ENCODE peak calls at places on chromosomes 4 and X, in five cellular contexts. One of them, this sample, is unnamed.

GRCh38 chr4:158810487-158811215 is 41.8 kb downstream of the FNIP2 start:
- DNase-seq in memory B cell: no peak
- DNase-seq in cardiac muscle cell: no peak
- DNase-seq in iris pigment epithelial cell: peak
- DNase-seq in WTC11: no peak
- DNase-seq in this sample: no peak

GRCh38 chrX:2928127-2928582 is 984 bp downstream of the ARSD start:
- DNase-seq in memory B cell: no peak
- DNase-seq in cardiac muscle cell: peak
- DNase-seq in iris pigment epithelial cell: no peak
- DNase-seq in WTC11: peak
- DNase-seq in this sample: peak

GRCh38 chr4:20520901-20521300 is 179.4 kb upstream of the PACRGL start:
- DNase-seq in memory B cell: no peak
- DNase-seq in cardiac muscle cell: no peak
- DNase-seq in iris pigment epithelial cell: peak
- DNase-seq in WTC11: no peak
- DNase-seq in this sample: no peak

GRCh38 chr4:143302526-143302925 is 34.1 kb upstream of the GAB1 start:
- DNase-seq in memory B cell: no peak
- DNase-seq in cardiac muscle cell: no peak
- DNase-seq in iris pigment epithelial cell: no peak
- DNase-seq in WTC11: no peak
- DNase-seq in this sample: no peak

GRCh38 chrX:122441451-122441850 is 742.6 kb upstream of the GRIA3 start:
- DNase-seq in memory B cell: no peak
- DNase-seq in cardiac muscle cell: no peak
- DNase-seq in iris pigment epithelial cell: no peak
- DNase-seq in WTC11: no peak
- DNase-seq in this sample: no peak

GRCh38 chr4:76779740-76780459 is 118.0 kb downstream of the SOWAHB start:
- DNase-seq in memory B cell: no peak
- DNase-seq in cardiac muscle cell: no peak
- DNase-seq in iris pigment epithelial cell: peak
- DNase-seq in WTC11: no peak
- DNase-seq in this sample: no peak

GRCh38 chrX:11954196-11954595 is 184.1 kb upstream of the FRMPD4 start:
- DNase-seq in memory B cell: no peak
- DNase-seq in cardiac muscle cell: no peak
- DNase-seq in iris pigment epithelial cell: peak
- DNase-seq in WTC11: no peak
- DNase-seq in this sample: no peak

GRCh38 chr4:173538148-173538902 is 8.3 kb upstream of the HAND2 start:
- DNase-seq in memory B cell: no peak
- DNase-seq in cardiac muscle cell: peak
- DNase-seq in iris pigment epithelial cell: no peak
- DNase-seq in WTC11: peak
- DNase-seq in this sample: peak

GRCh38 chr4:113474017-113474416 is 287.5 kb downstream of the CAMK2D start:
- DNase-seq in memory B cell: no peak
- DNase-seq in cardiac muscle cell: no peak
- DNase-seq in iris pigment epithelial cell: peak
- DNase-seq in WTC11: no peak
- DNase-seq in this sample: no peak

GRCh38 chr4:7128651-7129050 is 60.8 kb upstream of the GRPEL1 start:
- DNase-seq in memory B cell: no peak
- DNase-seq in cardiac muscle cell: no peak
- DNase-seq in iris pigment epithelial cell: no peak
- DNase-seq in WTC11: no peak
- DNase-seq in this sample: no peak

GRCh38 chr4:8772499-8773123 is 99.0 kb downstream of the HMX1 start:
- DNase-seq in memory B cell: no peak
- DNase-seq in cardiac muscle cell: no peak
- DNase-seq in iris pigment epithelial cell: no peak
- DNase-seq in WTC11: no peak
- DNase-seq in this sample: no peak

GRCh38 chr4:112296949-112297483 is at the start of gene ALPK1:
- DNase-seq in memory B cell: no peak
- DNase-seq in cardiac muscle cell: no peak
- DNase-seq in iris pigment epithelial cell: peak
- DNase-seq in WTC11: no peak
- DNase-seq in this sample: no peak

GRCh38 chr4:16581117-16581516 is 317.3 kb downstream of the LDB2 start:
- DNase-seq in memory B cell: no peak
- DNase-seq in cardiac muscle cell: no peak
- DNase-seq in iris pigment epithelial cell: no peak
- DNase-seq in WTC11: no peak
- DNase-seq in this sample: no peak

GRCh38 chrX:119303137-119303536 is 67.1 kb downstream of the PGRMC1 start:
- DNase-seq in memory B cell: no peak
- DNase-seq in cardiac muscle cell: no peak
- DNase-seq in iris pigment epithelial cell: no peak
- DNase-seq in WTC11: no peak
- DNase-seq in this sample: no peak

GRCh38 chrX:85031505-85031904 is 27.8 kb downstream of the APOOL start:
- DNase-seq in memory B cell: no peak
- DNase-seq in cardiac muscle cell: no peak
- DNase-seq in iris pigment epithelial cell: no peak
- DNase-seq in WTC11: no peak
- DNase-seq in this sample: no peak

GRCh38 chr4:8342651-8343050 is 73.1 kb downstream of the HTRA3 start:
- DNase-seq in memory B cell: no peak
- DNase-seq in cardiac muscle cell: no peak
- DNase-seq in iris pigment epithelial cell: no peak
- DNase-seq in WTC11: peak
- DNase-seq in this sample: peak

GRCh38 chr4:2047781-2048581 is 11.1 kb upstream of the NAT8L start:
- DNase-seq in memory B cell: no peak
- DNase-seq in cardiac muscle cell: no peak
- DNase-seq in iris pigment epithelial cell: no peak
- DNase-seq in WTC11: no peak
- DNase-seq in this sample: no peak

GRCh38 chr4:5814421-5814820 is 78.5 kb downstream of the CRMP1 start:
- DNase-seq in memory B cell: no peak
- DNase-seq in cardiac muscle cell: no peak
- DNase-seq in iris pigment epithelial cell: no peak
- DNase-seq in WTC11: no peak
- DNase-seq in this sample: no peak

GRCh38 chr4:15182600-15183222 is 180.4 kb downstream of the CPEB2 start:
- DNase-seq in memory B cell: no peak
- DNase-seq in cardiac muscle cell: no peak
- DNase-seq in iris pigment epithelial cell: peak
- DNase-seq in WTC11: no peak
- DNase-seq in this sample: no peak

GRCh38 chrX:49627030-49627777 is 28.4 kb downstream of the GAGE1 start:
- DNase-seq in memory B cell: no peak
- DNase-seq in cardiac muscle cell: no peak
- DNase-seq in iris pigment epithelial cell: peak
- DNase-seq in WTC11: peak
- DNase-seq in this sample: no peak

GRCh38 chr4:78220283-78220682 is 163.2 kb downstream of the FRAS1 start:
- DNase-seq in memory B cell: no peak
- DNase-seq in cardiac muscle cell: no peak
- DNase-seq in iris pigment epithelial cell: no peak
- DNase-seq in WTC11: no peak
- DNase-seq in this sample: no peak

GRCh38 chrX:24646745-24647182 is 383 bp downstream of the PCYT1B start:
- DNase-seq in memory B cell: no peak
- DNase-seq in cardiac muscle cell: peak
- DNase-seq in iris pigment epithelial cell: peak
- DNase-seq in WTC11: peak
- DNase-seq in this sample: no peak

GRCh38 chr4:144589512-144589911 is 56.4 kb upstream of the HHIP start:
- DNase-seq in memory B cell: no peak
- DNase-seq in cardiac muscle cell: no peak
- DNase-seq in iris pigment epithelial cell: no peak
- DNase-seq in WTC11: no peak
- DNase-seq in this sample: no peak

GRCh38 chrX:91414710-91415109 is 19.9 kb upstream of the PABPC5 start:
- DNase-seq in memory B cell: no peak
- DNase-seq in cardiac muscle cell: peak
- DNase-seq in iris pigment epithelial cell: no peak
- DNase-seq in WTC11: peak
- DNase-seq in this sample: peak

GRCh38 chrX:129945131-129945530 is 37.3 kb upstream of the BCORL1 start:
- DNase-seq in memory B cell: no peak
- DNase-seq in cardiac muscle cell: no peak
- DNase-seq in iris pigment epithelial cell: peak
- DNase-seq in WTC11: no peak
- DNase-seq in this sample: no peak

GRCh38 chr4:161696957-161697356 is 466.8 kb downstream of the FSTL5 start:
- DNase-seq in memory B cell: no peak
- DNase-seq in cardiac muscle cell: no peak
- DNase-seq in iris pigment epithelial cell: no peak
- DNase-seq in WTC11: no peak
- DNase-seq in this sample: peak

GRCh38 chrX:81286075-81286474 is 84.2 kb downstream of the SH3BGRL start:
- DNase-seq in memory B cell: no peak
- DNase-seq in cardiac muscle cell: no peak
- DNase-seq in iris pigment epithelial cell: no peak
- DNase-seq in WTC11: no peak
- DNase-seq in this sample: no peak

GRCh38 chrX:40462797-40463196 is 118.0 kb upstream of the ATP6AP2 start:
- DNase-seq in memory B cell: no peak
- DNase-seq in cardiac muscle cell: peak
- DNase-seq in iris pigment epithelial cell: no peak
- DNase-seq in WTC11: no peak
- DNase-seq in this sample: no peak

GRCh38 chr4:166065324-166065723 is 192.3 kb downstream of the TLL1 start:
- DNase-seq in memory B cell: no peak
- DNase-seq in cardiac muscle cell: no peak
- DNase-seq in iris pigment epithelial cell: no peak
- DNase-seq in WTC11: no peak
- DNase-seq in this sample: no peak

GRCh38 chr4:32140636-32141035 is 1420.5 kb downstream of the PCDH7 start:
- DNase-seq in memory B cell: no peak
- DNase-seq in cardiac muscle cell: no peak
- DNase-seq in iris pigment epithelial cell: peak
- DNase-seq in WTC11: no peak
- DNase-seq in this sample: no peak

GRCh38 chr4:153345011-153345981 is 808 bp downstream of the MND1 start:
- DNase-seq in memory B cell: peak
- DNase-seq in cardiac muscle cell: peak
- DNase-seq in iris pigment epithelial cell: peak
- DNase-seq in WTC11: peak
- DNase-seq in this sample: peak

This sample was measured in endothelial cell.